ENCODE peak calls at places on chromosome 20, in six cellular contexts. B is breast epithelium, V is mesendoderm, K is skeletal muscle cell, O is upper lobe of right lung, F is AG04449. Z is an unnamed sample.

GRCh38 chr20:23399568-23400241 is 21.6 kb downstream of the NAPB start:
- DNase-seq in B (no peak), V (peak), K (no peak), O (no peak), F (no peak), Z (no peak)

GRCh38 chr20:43137160-43137559 is 52.5 kb downstream of the PTPRT start:
- DNase-seq in B (no peak), V (no peak), K (no peak), O (no peak), F (no peak), Z (no peak)

GRCh38 chr20:50678213-50678898 is 13.0 kb downstream of the RIPOR3 start:
- DNase-seq in B (no peak), V (no peak), K (no peak), O (no peak), F (no peak), Z (no peak)

GRCh38 chr20:4225778-4226177 is 210.4 kb upstream of the RNF24 start:
- DNase-seq in B (no peak), V (no peak), K (peak), O (no peak), F (peak), Z (no peak)

GRCh38 chr20:50594591-50595432 is 84.6 kb downstream of the PTPN1 start:
- DNase-seq in B (no peak), V (peak), K (no peak), O (no peak), F (no peak), Z (peak)

GRCh38 chr20:48189177-48189576 is 403.9 kb upstream of the SULF2 start:
- DNase-seq in B (no peak), V (peak), K (no peak), O (no peak), F (no peak), Z (peak)

GRCh38 chr20:53840462-53841000 is 229.9 kb downstream of the BCAS1 start:
- DNase-seq in B (no peak), V (no peak), K (no peak), O (no peak), F (no peak), Z (no peak)

GRCh38 chr20:32470940-32471339 is 112.8 kb downstream of the ASXL1 start:
- DNase-seq in B (no peak), V (no peak), K (no peak), O (no peak), F (no peak), Z (no peak)

GRCh38 chr20:61796738-61797137 is 268.9 kb downstream of the TAF4 start:
- DNase-seq in B (no peak), V (no peak), K (no peak), O (no peak), F (no peak), Z (no peak)

DNA sequence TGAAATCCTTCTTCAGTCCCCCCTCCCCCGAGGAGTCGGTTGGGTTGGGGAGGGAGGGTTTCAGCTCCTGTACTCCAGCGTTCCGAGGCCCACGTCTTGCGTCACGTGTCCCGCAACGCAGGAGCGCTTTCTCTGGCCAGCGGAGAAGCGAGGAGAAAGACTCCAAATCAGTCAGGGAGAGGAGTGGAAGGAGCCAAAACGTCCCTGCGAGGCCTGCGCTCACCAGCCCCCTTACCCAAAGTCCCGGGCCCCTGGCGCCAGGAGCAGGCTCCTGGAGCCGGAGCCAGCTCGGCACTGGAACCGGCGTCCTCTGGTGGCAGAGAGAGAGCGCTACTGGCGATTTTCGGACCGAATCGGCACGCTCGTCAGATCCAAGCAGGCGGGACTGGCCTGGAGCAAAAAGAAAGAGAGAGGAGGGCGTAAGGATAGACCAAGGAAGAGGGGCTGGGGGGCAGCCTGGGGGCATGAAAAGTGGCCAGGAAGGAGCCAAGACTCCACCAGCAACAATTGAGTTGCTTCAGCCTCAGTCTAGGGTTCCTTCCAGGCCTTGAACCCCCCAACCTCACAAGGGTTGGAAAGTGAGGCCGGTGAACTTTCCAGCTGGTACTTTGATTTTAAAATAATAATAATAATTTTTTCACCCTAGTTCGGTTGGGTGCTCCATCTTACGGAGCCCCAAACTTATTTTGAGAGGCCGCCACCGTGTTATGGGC is at the start of gene GNAS:
- DNase-seq in B (no peak), V (peak), K (peak), O (peak), F (no peak), Z (no peak)
- H3K4me3 ChIP-seq in B (peak), V (peak), K (peak), O (peak), F (peak), Z (no peak)

GRCh38 chr20:58515240-58516212 is at the start of gene APCDD1L:
- DNase-seq in B (no peak), V (peak), K (peak), O (no peak), F (peak), Z (no peak)
- H3K4me3 ChIP-seq in B (peak), V (peak), K (peak), O (no peak), F (peak), Z (no peak)

DNA sequence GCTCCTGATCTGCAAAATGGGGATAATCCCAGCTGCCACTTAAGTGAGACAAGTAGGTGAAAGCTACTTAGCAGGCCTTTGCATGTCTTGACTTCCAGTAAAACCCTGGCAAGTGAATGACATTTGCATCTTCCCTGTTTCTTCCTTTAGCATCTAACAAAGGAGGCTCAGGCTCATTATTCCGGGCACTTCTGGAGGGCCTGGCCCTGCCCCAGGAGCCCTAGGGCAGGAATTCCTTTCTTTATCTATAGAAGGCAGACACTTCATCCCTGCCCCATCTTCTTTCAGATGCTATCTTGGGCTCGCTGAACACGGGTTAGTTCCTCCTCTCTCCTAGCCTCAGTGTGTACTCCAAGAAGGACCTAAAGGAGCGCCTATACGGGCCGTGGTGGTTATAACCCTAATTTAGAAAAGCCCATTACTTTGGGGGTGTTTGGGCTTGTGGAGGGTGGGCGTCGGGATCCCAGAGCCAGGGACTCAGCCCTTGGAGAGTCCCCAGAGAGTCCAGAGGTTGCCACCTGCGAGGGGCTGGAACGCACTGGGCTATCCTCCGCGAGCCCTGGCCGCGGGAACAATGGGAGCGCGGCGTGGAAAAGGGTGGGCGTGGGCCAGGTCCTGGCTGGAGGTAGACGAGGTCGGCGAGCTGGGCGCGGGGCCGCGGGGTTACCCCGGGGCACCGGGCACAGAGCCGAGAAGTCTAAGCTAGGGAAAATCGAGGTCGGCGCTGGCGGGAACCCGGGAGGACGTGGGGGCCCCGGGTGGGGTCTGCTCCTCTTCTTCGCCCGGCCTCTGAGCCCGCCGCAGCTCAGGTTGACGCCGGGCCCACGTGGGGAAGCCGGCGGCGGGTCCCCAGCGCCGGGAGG is 62.7 kb upstream of the EPB41L1 start:
- DNase-seq in B (no peak), V (peak), K (no peak), O (no peak), F (no peak), Z (no peak)
- H3K4me3 ChIP-seq in B (peak), V (no peak), K (peak), O (peak), F (peak), Z (no peak)

GRCh38 chr20:51910202-51911050 is 108.1 kb upstream of the SALL4 start:
- DNase-seq in B (no peak), V (peak), K (no peak), O (no peak), F (no peak), Z (no peak)
- H3K4me3 ChIP-seq in B (no peak), V (no peak), K (no peak), O (no peak), F (no peak), Z (no peak)

DNA sequence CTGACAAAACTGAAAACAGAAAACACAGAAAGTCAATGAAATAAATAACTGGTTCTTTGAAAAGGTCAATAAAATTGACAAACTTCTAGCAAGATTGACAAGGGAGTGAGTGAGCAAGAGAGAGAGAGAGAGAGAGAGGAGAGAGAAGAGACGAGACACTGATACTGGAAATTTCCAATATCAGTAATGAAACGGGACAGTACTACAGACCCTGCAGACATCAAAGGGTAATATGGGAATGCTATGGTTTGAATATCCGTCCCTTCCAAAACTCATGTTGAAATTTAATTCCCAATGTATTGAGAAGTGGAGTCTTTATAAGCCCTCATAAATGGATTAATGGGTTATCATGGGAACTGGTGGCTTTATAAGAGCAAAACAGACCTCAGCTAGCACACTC is 3.8 kb downstream of the TTI1 start:
- DNase-seq in B (no peak), V (no peak), K (no peak), O (no peak), F (no peak), Z (no peak)
- H3K4me3 ChIP-seq in B (no peak), V (no peak), K (no peak), O (no peak), F (no peak), Z (no peak)

DNA sequence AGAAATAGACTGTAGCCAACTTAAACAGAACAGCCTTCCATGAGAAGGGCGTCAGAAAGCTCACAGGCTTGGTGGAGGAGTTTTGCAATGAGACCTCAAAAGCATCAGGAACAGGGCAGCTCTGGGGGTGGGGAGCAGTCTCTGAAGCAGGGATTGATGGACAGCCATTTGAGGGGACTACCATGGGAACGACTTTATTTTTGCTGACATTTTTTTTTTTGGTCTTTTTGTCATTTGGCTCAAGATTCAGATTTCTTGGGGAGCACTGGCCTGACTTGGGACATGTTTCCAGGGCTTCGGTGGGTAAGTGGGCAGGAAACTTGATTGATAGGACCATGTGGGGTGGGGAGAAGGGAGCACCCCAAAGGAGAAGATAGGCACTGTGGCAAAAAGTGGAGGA is 32.1 kb upstream of the SCP2D1 start:
- DNase-seq in B (no peak), V (no peak), K (no peak), O (no peak), F (no peak), Z (no peak)
- H3K4me3 ChIP-seq in B (no peak), V (no peak), K (no peak), O (no peak), F (no peak), Z (no peak)

GRCh38 chr20:25083141-25083772 is 1.3 kb upstream of the VSX1 start:
- DNase-seq in B (no peak), V (no peak), K (no peak), O (no peak), F (no peak), Z (no peak)

GRCh38 chr20:25081065-25081729 is 744 bp downstream of the VSX1 start:
- DNase-seq in B (no peak), V (peak), K (no peak), O (no peak), F (no peak), Z (no peak)

GRCh38 chr20:25082498-25082873 is 545 bp upstream of the VSX1 start:
- DNase-seq in B (no peak), V (no peak), K (no peak), O (no peak), F (no peak), Z (no peak)

GRCh38 chr20:25083773-25084615 is 2.1 kb upstream of the VSX1 start:
- DNase-seq in B (no peak), V (no peak), K (no peak), O (no peak), F (no peak), Z (no peak)

GRCh38 chr20:25081730-25082497 is at the start of gene VSX1:
- DNase-seq in B (no peak), V (no peak), K (no peak), O (no peak), F (no peak), Z (no peak)
- H3K4me3 ChIP-seq in B (no peak), V (no peak), K (no peak), O (no peak), F (no peak), Z (no peak)

DNA sequence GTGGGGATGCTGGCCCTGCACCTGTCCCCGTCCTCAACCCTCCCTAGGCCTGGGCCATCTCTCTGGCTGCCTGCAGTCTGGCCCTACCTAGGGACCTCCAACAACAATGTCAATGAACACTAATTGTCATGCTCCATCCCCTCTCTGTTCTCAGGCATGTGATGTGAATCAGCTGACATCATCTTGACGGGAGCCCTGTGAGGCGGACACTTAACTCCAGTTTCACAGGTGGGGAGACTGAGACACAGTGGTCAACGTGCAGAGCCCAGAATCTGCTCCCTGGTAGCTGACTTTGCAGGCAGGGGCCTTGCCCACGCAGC is 762 bp upstream of the TCEA2 start:
- DNase-seq in B (no peak), V (no peak), K (no peak), O (no peak), F (no peak), Z (no peak)
- H3K4me3 ChIP-seq in B (peak), V (no peak), K (peak), O (peak), F (peak), Z (peak)